ENCODE peak calls at places on chromosomes 2 and 18, in six cellular contexts. B, I, F, C, L and D are unnamed samples.
A peak's percentile ranks its signal among the peaks of the same experiment; 100 is the strongest.

GRCh38 chr2:173750332-173750731 is 214.8 kb downstream of the SP3 start:
- DNase-seq in B (no peak), L (no peak), I (peak; percentile 82), F (no peak), C (no peak), D (peak; percentile 30)

GRCh38 chr2:85998071-85998991 is 107.4 kb downstream of the POLR1A start:
- DNase-seq in L (peak; percentile 76), B (no peak), I (peak; percentile 19), C (no peak), F (no peak), D (no peak)

GRCh38 chr2:170812716-170813585 is 3.7 kb upstream of the GAD1 start:
- DNase-seq in B (peak; percentile 64), I (peak; percentile 97), F (no peak), L (no peak), C (peak; percentile 80), D (peak; percentile 67)

GRCh38 chr2:29405266-29405665 is 290.1 kb downstream of the CLIP4 start:
- DNase-seq in C (no peak), L (no peak), B (no peak), I (no peak), F (peak; percentile 29), D (no peak)

GRCh38 chr2:98027955-98028593 is 32.3 kb upstream of the TMEM131 start:
- DNase-seq in I (no peak), C (no peak), B (no peak), L (no peak), F (no peak), D (no peak)

GRCh38 chr18:55079481-55080350 is 120.5 kb upstream of the CCDC68 start:
- DNase-seq in L (no peak), F (no peak), C (no peak), I (no peak), B (no peak), D (no peak)

GRCh38 chr2:117853316-117853715 is 38.8 kb downstream of the DDX18 start:
- DNase-seq in F (no peak), B (no peak), I (no peak), C (no peak), L (no peak), D (no peak)

GRCh38 chr2:71129114-71129890 is 727 bp downstream of the MCEE start:
- DNase-seq in C (no peak), F (no peak), L (no peak), I (no peak), B (no peak), D (peak; percentile 39)

GRCh38 chr2:109396338-109397180 is 217.2 kb downstream of the SEPTIN10 start:
- DNase-seq in L (no peak), F (no peak), I (peak; percentile 37), C (no peak), B (no peak), D (peak; percentile 33)

GRCh38 chr18:28584726-28585125 is 407.8 kb upstream of the CDH2 start:
- DNase-seq in B (no peak), C (peak; percentile 18), L (no peak), F (no peak), I (peak; percentile 81), D (no peak)

GRCh38 chr18:9568186-9568585 is 46.2 kb downstream of the PPP4R1 start:
- DNase-seq in F (no peak), B (no peak), I (no peak), C (no peak), L (no peak), D (no peak)

GRCh38 chr2:21015281-21015645 is 28.6 kb downstream of the APOB start:
- DNase-seq in L (no peak), F (no peak), C (no peak), B (no peak), I (no peak), D (no peak)

GRCh38 chr2:27720004-27720551 is 51.4 kb upstream of the MRPL33 start:
- DNase-seq in I (no peak), L (no peak), F (peak; percentile 51), C (peak; percentile 89), B (no peak), D (peak; percentile 88)
- TF ChIP-seq POLR2AphosphoS5 in I (no peak), L (peak; percentile 61), F (peak; percentile 70), C (peak; percentile 63), B (no peak), D (peak; percentile 83)

GRCh38 chr2:19009510-19009909 is 348.9 kb downstream of the OSR1 start:
- DNase-seq in I (no peak), C (no peak), B (no peak), L (no peak), F (no peak), D (no peak)
- TF ChIP-seq POLR2AphosphoS5 in I (no peak), C (no peak), B (no peak), L (peak; percentile 72), F (no peak), D (no peak)

DNA sequence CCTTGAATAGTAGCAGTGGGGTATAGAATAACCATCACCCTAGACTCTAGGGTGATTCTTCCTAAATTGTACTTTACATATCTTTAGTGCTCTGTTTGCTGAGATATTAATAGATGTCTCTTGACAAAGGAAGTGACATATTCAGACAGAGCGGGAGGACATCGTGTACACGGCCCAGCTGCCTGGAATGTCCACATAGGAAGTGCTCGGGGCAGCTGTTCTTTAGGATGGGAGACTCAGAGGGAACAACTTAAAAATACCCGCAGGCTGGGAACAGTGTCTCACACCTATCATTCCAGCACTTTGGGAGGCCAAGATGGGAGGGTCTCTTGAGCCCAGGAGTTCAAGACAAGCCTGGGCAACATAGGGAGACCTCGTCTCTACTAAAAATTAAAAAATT is 206.1 kb downstream of the FAM210A start:
- DNase-seq in I (no peak), F (no peak), C (no peak), B (no peak), L (peak; percentile 81), D (no peak)
- TF ChIP-seq POLR2AphosphoS5 in I (no peak), F (peak; percentile 15), C (no peak), B (no peak), L (peak; percentile 62), D (no peak)

DNA sequence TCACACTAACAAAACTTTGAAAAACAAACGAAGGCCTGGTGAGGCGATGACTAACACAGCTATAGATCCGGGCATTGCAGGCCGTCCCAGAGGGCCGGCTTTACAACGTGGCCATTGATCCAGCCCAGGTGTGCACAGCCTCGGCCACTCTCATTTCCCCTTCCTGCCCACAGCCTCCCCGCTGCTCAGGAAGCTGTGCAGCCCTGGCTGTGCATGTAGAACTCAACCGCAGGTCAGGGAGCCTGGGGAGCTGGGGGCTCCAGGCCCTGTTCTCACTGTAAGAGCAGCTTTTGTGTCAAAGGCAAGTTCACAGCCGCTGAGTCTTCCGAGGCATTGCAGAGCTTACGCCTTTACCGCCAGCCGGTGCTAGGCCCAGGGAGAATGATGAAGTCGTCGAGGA is 87.2 kb downstream of the LONRF2 start:
- DNase-seq in I (peak; percentile 9), B (no peak), L (no peak), F (peak; percentile 25), C (no peak), D (no peak)
- TF ChIP-seq POLR2AphosphoS5 in I (no peak), B (no peak), L (no peak), F (no peak), C (no peak), D (no peak)

GRCh38 chr2:162244559-162245031 is 1.4 kb upstream of the FAP start:
- DNase-seq in L (peak; percentile 78), C (peak; percentile 22), F (no peak), I (no peak), B (no peak), D (peak; percentile 91)
- TF ChIP-seq POLR2AphosphoS5 in L (peak; percentile 92), C (no peak), F (peak; percentile 82), I (no peak), B (no peak), D (peak; percentile 51)

GRCh38 chr2:68463287-68463877 is 3.7 kb downstream of the FBXO48 start:
- DNase-seq in C (peak; percentile 62), L (no peak), B (no peak), F (no peak), I (peak; percentile 73), D (peak; percentile 75)
- TF ChIP-seq POLR2AphosphoS5 in C (no peak), L (no peak), B (no peak), F (no peak), I (no peak), D (no peak)

GRCh38 chr2:230443540-230443939 is 27.5 kb downstream of the SP100 start:
- DNase-seq in F (no peak), B (no peak), L (no peak), I (no peak), C (no peak), D (peak; percentile 6)

GRCh38 chr2:230447036-230447435 is 31.0 kb downstream of the SP100 start:
- DNase-seq in B (no peak), C (no peak), L (no peak), F (no peak), I (no peak), D (no peak)

GRCh38 chr2:230444832-230445231 is 28.8 kb downstream of the SP100 start:
- DNase-seq in I (no peak), L (no peak), F (no peak), B (no peak), C (no peak), D (no peak)

GRCh38 chr2:230439590-230439989 is 23.6 kb downstream of the SP100 start:
- DNase-seq in L (no peak), I (no peak), B (peak; percentile 31), C (no peak), F (no peak), D (peak; percentile 50)

DNA sequence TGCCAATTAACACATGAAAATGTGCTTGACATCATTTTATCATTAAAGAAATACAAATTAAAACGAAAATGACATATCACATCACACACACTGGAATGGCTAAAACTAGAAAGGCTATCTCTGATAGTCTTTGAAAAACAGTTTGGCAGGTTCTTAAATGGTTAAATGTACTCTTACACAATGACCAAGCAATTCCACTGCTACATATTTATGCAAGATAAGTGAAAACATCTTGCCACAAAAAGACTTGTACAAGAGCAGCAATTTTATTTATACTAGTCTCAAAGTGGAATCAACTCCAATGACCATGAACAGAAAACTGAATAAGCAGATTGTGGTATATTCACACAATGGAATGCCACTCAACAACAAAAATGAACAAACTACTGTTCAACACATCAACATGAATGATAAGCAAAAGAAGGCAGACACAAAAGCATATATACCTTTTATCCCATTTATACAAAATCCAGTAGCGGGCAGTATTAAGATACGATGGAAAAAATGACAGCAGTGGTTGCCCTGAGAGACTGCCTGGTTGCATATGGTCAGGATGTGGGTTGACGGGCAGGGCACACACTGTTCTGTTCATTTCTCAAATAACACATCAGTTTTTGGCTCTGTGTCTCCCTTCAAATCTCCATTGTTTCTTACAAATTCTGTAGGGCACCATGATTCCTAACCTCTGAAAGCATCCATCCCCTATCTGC is 25.3 kb downstream of the SP100 start:
- DNase-seq in L (no peak), F (no peak), B (no peak), C (no peak), I (no peak), D (peak; percentile 82)
- TF ChIP-seq POLR2AphosphoS5 in L (no peak), F (peak; percentile 37), B (no peak), C (no peak), I (no peak), D (no peak)

GRCh38 chr18:354456-354855 is 86.6 kb upstream of the THOC1 start:
- DNase-seq in C (no peak), F (no peak), B (no peak), I (no peak), L (no peak), D (no peak)
- TF ChIP-seq POLR2AphosphoS5 in C (no peak), F (no peak), B (no peak), I (no peak), L (peak; percentile 46), D (no peak)

GRCh38 chr2:219387284-219388126 is at the start of gene DNPEP:
- DNase-seq in F (peak; percentile 95), I (peak; percentile 95), C (peak; percentile 73), B (peak; percentile 89), L (peak; percentile 98), D (peak; percentile 85)
- TF ChIP-seq POLR2AphosphoS5 in F (peak; percentile 50), I (peak; percentile 61), C (peak; percentile 58), B (no peak), L (peak; percentile 69), D (peak; percentile 33)